ENCODE peak calls at places on chromosomes 4 and X, in ten cellular contexts. U is GM19239, C is kidney, L is HTR-8/SVneo, Q is amygdala, F is ureter, N is fibroblast of the aortic adventitia, O is H4, D is T47D, S is ACHN. V is an unnamed sample.

GRCh38 chr4:56768772-56769171 is 52.7 kb downstream of the SPINK2 start:
- DNase-seq in U (no peak), C (no peak), L (no peak), Q (no peak), F (no peak), N (no peak), O (no peak), D (peak), S (no peak), V (peak)

GRCh38 chrX:46341767-46342322 is 203.4 kb downstream of the ZNF674 start:
- DNase-seq in U (no peak), C (no peak), L (no peak), Q (no peak), F (no peak), N (no peak), O (no peak), D (no peak), S (no peak), V (no peak)

GRCh38 chr4:100360211-100360610 is 157.6 kb downstream of the EMCN start:
- DNase-seq in U (no peak), C (no peak), L (no peak), Q (no peak), F (no peak), N (no peak), O (no peak), D (no peak), S (no peak), V (no peak)

GRCh38 chr4:140286503-140286902 is 86.9 kb upstream of the SCOC start:
- DNase-seq in U (no peak), C (no peak), L (no peak), Q (peak), F (no peak), N (no peak), O (no peak), D (no peak), S (no peak), V (no peak)

GRCh38 chr4:115222061-115222460 is 108.6 kb upstream of the NDST4 start:
- DNase-seq in U (no peak), C (no peak), L (no peak), Q (no peak), F (no peak), N (no peak), O (no peak), D (no peak), S (no peak), V (no peak)

GRCh38 chrX:10011261-10011931 is 44.2 kb downstream of the CLDN34 start:
- DNase-seq in U (no peak), C (no peak), L (no peak), Q (no peak), F (no peak), N (peak), O (no peak), D (no peak), S (no peak), V (no peak)

GRCh38 chrX:8731579-8732395 is at the start of gene ANOS1:
- DNase-seq in U (no peak), C (peak), L (peak), Q (peak), F (no peak), N (no peak), O (peak), D (peak), S (peak), V (peak)

GRCh38 chr4:154516320-154516719 is 24.7 kb upstream of the DCHS2 start:
- DNase-seq in U (no peak), C (no peak), L (no peak), Q (no peak), F (no peak), N (no peak), O (no peak), D (no peak), S (no peak), V (no peak)

GRCh38 chr4:112855058-112855457 is 194.4 kb upstream of the ANK2 start:
- DNase-seq in U (no peak), C (no peak), L (no peak), Q (peak), F (no peak), N (peak), O (no peak), D (no peak), S (no peak), V (no peak)

GRCh38 chr4:119672086-119672485 is 43.5 kb upstream of the PDE5A start:
- DNase-seq in U (no peak), C (no peak), L (no peak), Q (no peak), F (no peak), N (no peak), O (no peak), D (no peak), S (no peak), V (no peak)

GRCh38 chr4:41406051-41406516 is 131.9 kb upstream of the LIMCH1 start:
- DNase-seq in U (no peak), C (no peak), L (no peak), Q (no peak), F (no peak), N (no peak), O (no peak), D (no peak), S (no peak), V (peak)

GRCh38 chrX:335758-336155 is 17.2 kb upstream of the GTPBP6 start:
- DNase-seq in U (no peak), C (peak), L (no peak), Q (no peak), F (no peak), N (no peak), O (no peak), D (no peak), S (no peak), V (no peak)

GRCh38 chrX:120732879-120733278 is 103.0 kb upstream of the C1GALT1C1 start:
- DNase-seq in U (no peak), C (peak), L (no peak), Q (no peak), F (no peak), N (no peak), O (no peak), D (no peak), S (no peak), V (no peak)

GRCh38 chrX:147405764-147406163 is 506.0 kb upstream of the FMR1 start:
- DNase-seq in U (no peak), C (peak), L (no peak), Q (no peak), F (no peak), N (no peak), O (no peak), D (no peak), S (no peak), V (no peak)

GRCh38 chr4:17168571-17168970 is 270.1 kb upstream of the LDB2 start:
- DNase-seq in U (no peak), C (no peak), L (no peak), Q (no peak), F (no peak), N (peak), O (peak), D (no peak), S (no peak), V (peak)

GRCh38 chr4:91488946-91489345 is 814.8 kb upstream of the GRID2 start:
- DNase-seq in U (no peak), C (no peak), L (no peak), Q (no peak), F (no peak), N (no peak), O (no peak), D (no peak), S (no peak), V (no peak)

GRCh38 chr4:109622581-109622980 is 62.5 kb downstream of the MCUB start:
- DNase-seq in U (no peak), C (no peak), L (no peak), Q (no peak), F (no peak), N (no peak), O (no peak), D (no peak), S (no peak), V (no peak)